ENCODE peak calls at places on chromosomes 16 and 17, in seven cellular contexts. V is CD4-positive, alpha-beta memory T cell; K is colonic mucosa; C is mesendoderm; A is thoracic aorta; F is psoas muscle; M is hepatocyte. D is an unnamed sample. For H3K36me3 and H3K4me1, the result is how much of the 10 kb centered on the place peaks cover.

GRCh38 chr17:79026345-79027273 is 2.6 kb downstream of the C1QTNF1 start:
- DNase-seq in V (no peak), K (peak), C (no peak), A (no peak), F (peak), M (no peak), D (peak)

GRCh38 chr17:17062866-17063265 is 20.6 kb downstream of the MPRIP start:
- DNase-seq in V (no peak), K (no peak), C (no peak), A (no peak), F (no peak), M (no peak), D (no peak)

GRCh38 chr17:81961087-81961514 is at the start of gene NOTUM:
- DNase-seq in V (no peak), K (no peak), C (peak), A (no peak), F (peak), M (peak), D (peak)

GRCh38 chr16:86219655-86220445 is 290.5 kb upstream of the FOXF1 start:
- DNase-seq in V (no peak), K (no peak), C (no peak), A (no peak), F (no peak), M (peak), D (peak)

GRCh38 chr16:54657058-54657708 is 273.5 kb upstream of the IRX5 start:
- DNase-seq in V (no peak), K (no peak), C (peak), A (peak), F (no peak), M (peak), D (peak)

GRCh38 chr16:11667824-11668589 is at the start of gene SNN:
- DNase-seq in V (peak), K (peak), C (peak), A (no peak), F (peak), M (peak), D (peak)

GRCh38 chr17:73359987-73360410 is 48.2 kb upstream of the CDC42EP4 start:
- DNase-seq in V (no peak), K (peak), C (peak), A (no peak), F (no peak), M (peak), D (no peak)

GRCh38 chr17:69945698-69946185 is 129.3 kb upstream of the KCNJ16 start:
- DNase-seq in V (no peak), K (no peak), C (no peak), A (no peak), F (no peak), M (peak), D (no peak)

GRCh38 chr16:28873543-28874201 is 4.6 kb upstream of the ATP2A1 start:
- DNase-seq in V (peak), K (no peak), C (no peak), A (no peak), F (no peak), M (no peak), D (peak)

GRCh38 chr17:36907407-36907806 is 29.9 kb upstream of the LHX1 start:
- DNase-seq in V (no peak), K (no peak), C (no peak), A (no peak), F (no peak), M (no peak), D (no peak)

GRCh38 chr17:77375917-77376651 is 235.3 kb downstream of the SEC14L1 start:
- DNase-seq in V (peak), K (no peak), C (peak), A (no peak), F (no peak), M (peak), D (peak)

GRCh38 chr16:11673091-11674000 is 5.1 kb downstream of the SNN start:
- DNase-seq in V (no peak), K (no peak), C (no peak), A (no peak), F (no peak), M (no peak), D (no peak)

GRCh38 chr16:31458073-31458834 is 1.0 kb upstream of the ARMC5 start:
- DNase-seq in V (peak), K (peak), C (peak), A (no peak), F (peak), M (peak), D (peak)

GRCh38 chr17:19311421-19312215 is 50.9 kb downstream of the B9D1 start:
- DNase-seq in V (no peak), K (no peak), C (no peak), A (no peak), F (no peak), M (no peak), D (no peak)

GRCh38 chr17:75783069-75783783 is 1.4 kb upstream of the UNK start:
- DNase-seq in V (peak), K (no peak), C (peak), A (no peak), F (no peak), M (peak), D (peak)

GRCh38 chr16:17364319-17365210 is 106.2 kb downstream of the XYLT1 start:
- DNase-seq in V (peak), K (no peak), C (no peak), A (no peak), F (no peak), M (peak), D (peak)

GRCh38 chr16:4614571-4615388 is at the start of gene UBALD1:
- DNase-seq in V (peak), K (peak), C (peak), A (peak), F (peak), M (peak), D (peak)

GRCh38 chr17:17749025-17749772 is 67.9 kb downstream of the RAI1 start:
- DNase-seq in V (no peak), K (no peak), C (peak), A (no peak), F (no peak), M (no peak), D (no peak)

GRCh38 chr17:14320734-14321475 is 20.0 kb downstream of the HS3ST3B1 start:
- DNase-seq in V (no peak), K (no peak), C (no peak), A (no peak), F (no peak), M (no peak), D (no peak)

GRCh38 chr17:76551685-76552084 is 11.8 kb downstream of the PRCD start:
- DNase-seq in V (no peak), K (no peak), C (no peak), A (no peak), F (no peak), M (no peak), D (no peak)

GRCh38 chr17:43468746-43469544 is 14.8 kb upstream of the DHX8 start:
- DNase-seq in V (no peak), K (no peak), C (peak), A (no peak), F (no peak), M (peak), D (peak)

GRCh38 chr17:65696739-65697394 is 135.4 kb upstream of the AXIN2 start:
- DNase-seq in V (no peak), K (no peak), C (peak), A (no peak), F (no peak), M (peak), D (no peak)

GRCh38 chr16:48438414-48438813 is 53.2 kb upstream of the SIAH1 start:
- DNase-seq in V (no peak), K (no peak), C (no peak), A (no peak), F (no peak), M (no peak), D (no peak)

GRCh38 chr16:71311553-71312158 is 22.5 kb upstream of the CMTR2 start:
- DNase-seq in V (peak), K (no peak), C (peak), A (no peak), F (no peak), M (peak), D (peak)

GRCh38 chr17:27776882-27777624 is 23.3 kb downstream of the NOS2 start:
- DNase-seq in V (no peak), K (no peak), C (peak), A (no peak), F (no peak), M (no peak), D (no peak)

DNA sequence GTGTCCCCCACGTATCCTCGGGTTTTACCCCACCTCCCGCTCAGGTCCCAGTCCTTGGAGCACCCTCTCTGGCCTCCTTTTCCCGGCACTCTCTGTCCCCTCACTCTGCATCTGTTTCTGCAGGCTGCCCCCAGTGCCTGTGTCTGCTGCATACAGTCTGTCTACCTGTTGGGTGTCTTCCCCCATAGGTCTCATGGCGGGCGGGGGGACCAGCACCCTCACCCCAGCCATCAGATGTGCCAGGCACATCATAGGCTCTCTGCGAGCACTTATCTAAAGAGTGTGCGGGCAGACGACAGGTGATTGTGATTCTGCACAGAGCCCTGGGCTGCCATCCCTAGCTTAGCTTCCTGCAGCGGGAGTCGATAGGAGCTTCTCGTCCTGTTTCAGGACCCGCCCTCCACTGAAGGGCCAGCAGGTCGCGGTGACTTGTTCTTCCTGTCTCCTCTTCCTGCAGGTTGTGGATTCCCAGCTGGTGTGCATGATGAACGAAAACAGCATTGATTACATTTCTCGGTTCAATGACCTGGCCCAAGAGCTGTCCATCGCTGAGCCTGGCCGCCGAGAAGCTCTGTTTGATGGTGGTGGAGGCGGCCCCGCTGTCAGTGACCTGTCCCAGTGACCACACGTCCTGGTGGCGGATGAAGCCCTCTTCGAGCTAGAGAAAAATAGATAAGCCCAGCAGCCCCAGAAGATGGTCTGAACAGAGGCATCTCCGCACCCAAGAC is 4.5 kb upstream of the JPT2 start:
- DNase-seq in V (no peak), K (no peak), C (no peak), A (no peak), F (no peak), M (no peak), D (peak)
- H3K36me3 ChIP-seq in V (under half), K (under half), C (under half), A (half or more), F (under half), M (under half), D (under half)

GRCh38 chr16:66519482-66519881 is 30.4 kb downstream of the TK2 start:
- DNase-seq in V (no peak), K (no peak), C (no peak), A (no peak), F (no peak), M (no peak), D (no peak)
- H3K4me1 ChIP-seq in V (half or more), K (under half), C (under half), A (under half), F (under half), M (under half), D (under half)

GRCh38 chr17:59392973-59393679 is 61.7 kb downstream of the YPEL2 start:
- DNase-seq in V (no peak), K (no peak), C (no peak), A (no peak), F (no peak), M (no peak), D (no peak)
- H3K36me3 ChIP-seq in V (under half), K (under half), C (under half), A (half or more), F (under half), M (under half), D (half or more)

GRCh38 chr16:84753412-84754325 is 53.9 kb downstream of the USP10 start:
- DNase-seq in V (no peak), K (no peak), C (no peak), A (no peak), F (no peak), M (no peak), D (no peak)

GRCh38 chr16:84749815-84750214 is 50.0 kb downstream of the USP10 start:
- DNase-seq in V (no peak), K (no peak), C (no peak), A (no peak), F (no peak), M (no peak), D (no peak)

GRCh38 chr16:84751241-84751640 is 51.4 kb downstream of the USP10 start:
- DNase-seq in V (peak), K (peak), C (no peak), A (no peak), F (no peak), M (no peak), D (no peak)

GRCh38 chr16:84752600-84752999 is 52.8 kb downstream of the USP10 start:
- DNase-seq in V (no peak), K (no peak), C (no peak), A (no peak), F (no peak), M (no peak), D (no peak)

GRCh38 chr16:84751947-84752346 is 52.1 kb downstream of the USP10 start:
- DNase-seq in V (no peak), K (no peak), C (no peak), A (no peak), F (no peak), M (no peak), D (no peak)
- H3K4me1 ChIP-seq in V (half or more), K (under half), C (under half), A (under half), F (under half), M (under half), D (under half)

DNA sequence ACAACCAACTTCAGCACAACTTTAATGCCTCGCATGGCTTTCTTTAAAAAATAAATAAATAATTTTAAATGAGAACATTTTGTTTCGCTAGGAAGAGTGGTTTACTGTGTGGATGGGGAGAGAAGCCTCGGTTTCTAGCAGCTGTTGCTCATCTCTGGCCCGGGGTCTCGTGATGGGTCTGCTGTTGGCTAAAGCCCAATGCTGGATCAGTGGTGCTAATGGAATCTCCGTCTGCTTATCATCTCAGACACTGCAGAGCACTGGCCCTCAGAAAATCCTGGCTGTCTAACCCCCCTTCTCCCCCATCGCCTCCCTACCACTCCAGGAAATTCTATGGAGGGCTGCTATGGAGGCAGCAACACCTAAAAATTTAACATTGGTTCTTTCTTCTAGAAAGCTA is 192.4 kb upstream of the MAF start:
- DNase-seq in V (no peak), K (peak), C (no peak), A (no peak), F (no peak), M (peak), D (no peak)
- H3K36me3 ChIP-seq in V (under half), K (under half), C (under half), A (under half), F (under half), M (under half), D (under half)

D was measured in cardiac muscle cell.